ENCODE peak calls at places on chromosomes 1 and 21, in five cellular contexts. N is bronchial epithelial cell, C is psoas muscle, U is foreskin fibroblast, Y is cardiac fibroblast. R is an unnamed sample.

GRCh38 chr1:240107058-240107684 is 15.5 kb downstream of the FMN2 start:
- DNase-seq in N (no peak), C (no peak), U (peak; percentile 69), Y (no peak), R (peak; percentile 43)

GRCh38 chr1:37656881-37657280 is 22.2 kb upstream of the RSPO1 start:
- DNase-seq in N (no peak), C (no peak), U (no peak), Y (no peak), R (no peak)

GRCh38 chr1:114122891-114123621 is 30.6 kb downstream of the SYT6 start:
- DNase-seq in N (peak; percentile 82), C (no peak), U (peak; percentile 71), Y (peak; percentile 3), R (peak; percentile 7)

GRCh38 chr1:31970873-31971272 is 32.7 kb upstream of the PTP4A2 start:
- DNase-seq in N (no peak), C (no peak), U (no peak), Y (no peak), R (no peak)

GRCh38 chr1:113804421-113805255 is 7.6 kb downstream of the RSBN1 start:
- DNase-seq in N (peak; percentile 84), C (no peak), U (peak; percentile 80), Y (peak; percentile 88), R (no peak)

GRCh38 chr1:179706339-179706941 is 36.7 kb upstream of the FAM163A start:
- DNase-seq in N (peak; percentile 47), C (peak; percentile 46), U (peak; percentile 80), Y (peak; percentile 83), R (peak; percentile 47)

GRCh38 chr1:31523769-31524168 is 52.5 kb upstream of the TINAGL1 start:
- DNase-seq in N (peak; percentile 53), C (peak; percentile 54), U (peak; percentile 29), Y (no peak), R (no peak)

GRCh38 chr1:244435562-244436205 is 16.0 kb downstream of the ADSS2 start:
- DNase-seq in N (peak; percentile 68), C (no peak), U (peak; percentile 76), Y (peak; percentile 44), R (no peak)

GRCh38 chr1:226100436-226101347 is 38.2 kb downstream of the H3-3A start:
- DNase-seq in N (peak; percentile 95), C (no peak), U (peak; percentile 44), Y (peak; percentile 60), R (no peak)

GRCh38 chr1:50458507-50458906 is 35.3 kb upstream of the DMRTA2 start:
- DNase-seq in N (no peak), C (no peak), U (no peak), Y (no peak), R (no peak)

GRCh38 chr1:44532567-44532944 is 127.5 kb downstream of the RNF220 start:
- DNase-seq in N (no peak), C (no peak), U (no peak), Y (no peak), R (no peak)

GRCh38 chr1:15282810-15283474 is 35.9 kb downstream of the FHAD1 start:
- DNase-seq in N (peak; percentile 47), C (no peak), U (no peak), Y (no peak), R (no peak)

GRCh38 chr1:52727114-52727586 is 897 bp downstream of the ZYG11B start:
- DNase-seq in N (no peak), C (no peak), U (peak; percentile 40), Y (no peak), R (no peak)

GRCh38 chr1:28249013-28249870 is 10.1 kb upstream of the SESN2 start:
- DNase-seq in N (peak; percentile 89), C (peak; percentile 90), U (peak; percentile 90), Y (peak; percentile 76), R (no peak)

GRCh38 chr1:9849691-9850441 is 26.1 kb upstream of the CLSTN1 start:
- DNase-seq in N (no peak), C (no peak), U (no peak), Y (no peak), R (no peak)

GRCh38 chr1:90045853-90046563 is 51.1 kb downstream of the ZNF326 start:
- DNase-seq in N (peak; percentile 18), C (no peak), U (peak; percentile 55), Y (peak; percentile 31), R (no peak)

GRCh38 chr1:52403566-52404115 is 582 bp downstream of the ORC1 start:
- DNase-seq in N (peak; percentile 87), C (no peak), U (peak; percentile 88), Y (peak; percentile 71), R (peak; percentile 46)

GRCh38 chr1:15007842-15008241 is 145.7 kb upstream of the TMEM51 start:
- DNase-seq in N (no peak), C (peak; percentile 64), U (no peak), Y (no peak), R (no peak)

GRCh38 chr21:43298546-43299440 is 128.1 kb downstream of the SIK1 start:
- DNase-seq in N (no peak), C (peak; percentile 41), U (no peak), Y (no peak), R (no peak)

GRCh38 chr1:162753998-162754585 is 36.4 kb upstream of the HSD17B7 start:
- DNase-seq in N (peak; percentile 12), C (no peak), U (peak; percentile 45), Y (no peak), R (no peak)

GRCh38 chr1:32126770-32127169 is 18.9 kb downstream of the KPNA6 start:
- DNase-seq in N (no peak), C (no peak), U (no peak), Y (no peak), R (no peak)

GRCh38 chr21:41895643-41896493 is 16.7 kb upstream of the PRDM15 start:
- DNase-seq in N (no peak), C (no peak), U (no peak), Y (no peak), R (no peak)

GRCh38 chr1:241213147-241213546 is 143.9 kb downstream of the RGS7 start:
- DNase-seq in N (peak; percentile 38), C (no peak), U (peak; percentile 10), Y (no peak), R (no peak)

GRCh38 chr1:229448845-229449244 is 15.0 kb upstream of the ACTA1 start:
- DNase-seq in N (no peak), C (no peak), U (no peak), Y (no peak), R (no peak)

GRCh38 chr21:33640697-33641338 is 723 bp downstream of the CRYZL1 start:
- DNase-seq in N (peak; percentile 28), C (no peak), U (peak; percentile 48), Y (peak; percentile 26), R (no peak)

GRCh38 chr1:4756184-4756504 is 101.7 kb downstream of the AJAP1 start:
- DNase-seq in N (no peak), C (no peak), U (no peak), Y (no peak), R (no peak)

GRCh38 chr1:205484985-205485967 is 19.2 kb upstream of the CDK18 start:
- DNase-seq in N (peak; percentile 56), C (peak; percentile 65), U (peak; percentile 83), Y (peak; percentile 79), R (peak; percentile 30)

GRCh38 chr1:30179942-30180543 is 543.3 kb downstream of the MATN1 start:
- DNase-seq in N (no peak), C (no peak), U (no peak), Y (no peak), R (no peak)

GRCh38 chr1:33118274-33118673 is 37.3 kb downstream of the AZIN2 start:
- DNase-seq in N (no peak), C (no peak), U (no peak), Y (no peak), R (no peak)

GRCh38 chr1:21121764-21122471 is 54.8 kb downstream of the EIF4G3 start:
- DNase-seq in N (no peak), C (no peak), U (no peak), Y (no peak), R (no peak)

GRCh38 chr1:6287029-6287428 is 26.1 kb upstream of the GPR153 start:
- DNase-seq in N (no peak), C (no peak), U (no peak), Y (no peak), R (no peak)

GRCh38 chr1:89908294-89908992 is 86.5 kb upstream of the ZNF326 start:
- DNase-seq in N (peak; percentile 18), C (no peak), U (no peak), Y (no peak), R (no peak)

GRCh38 chr21:39087238-39087975 is 95.8 kb downstream of the PSMG1 start:
- DNase-seq in N (no peak), C (peak; percentile 94), U (peak; percentile 26), Y (no peak), R (no peak)

GRCh38 chr1:173666646-173667045 is 3.0 kb downstream of the ANKRD45 start:
- DNase-seq in N (peak; percentile 79), C (no peak), U (peak; percentile 85), Y (no peak), R (no peak)

GRCh38 chr1:107405241-107405640 is 264.4 kb downstream of the NTNG1 start:
- DNase-seq in N (peak; percentile 34), C (no peak), U (peak; percentile 78), Y (peak; percentile 0), R (peak; percentile 2)

GRCh38 chr21:45295576-45296365 is 8.1 kb upstream of the POFUT2 start:
- DNase-seq in N (no peak), C (no peak), U (peak; percentile 88), Y (peak; percentile 59), R (no peak)

DNA sequence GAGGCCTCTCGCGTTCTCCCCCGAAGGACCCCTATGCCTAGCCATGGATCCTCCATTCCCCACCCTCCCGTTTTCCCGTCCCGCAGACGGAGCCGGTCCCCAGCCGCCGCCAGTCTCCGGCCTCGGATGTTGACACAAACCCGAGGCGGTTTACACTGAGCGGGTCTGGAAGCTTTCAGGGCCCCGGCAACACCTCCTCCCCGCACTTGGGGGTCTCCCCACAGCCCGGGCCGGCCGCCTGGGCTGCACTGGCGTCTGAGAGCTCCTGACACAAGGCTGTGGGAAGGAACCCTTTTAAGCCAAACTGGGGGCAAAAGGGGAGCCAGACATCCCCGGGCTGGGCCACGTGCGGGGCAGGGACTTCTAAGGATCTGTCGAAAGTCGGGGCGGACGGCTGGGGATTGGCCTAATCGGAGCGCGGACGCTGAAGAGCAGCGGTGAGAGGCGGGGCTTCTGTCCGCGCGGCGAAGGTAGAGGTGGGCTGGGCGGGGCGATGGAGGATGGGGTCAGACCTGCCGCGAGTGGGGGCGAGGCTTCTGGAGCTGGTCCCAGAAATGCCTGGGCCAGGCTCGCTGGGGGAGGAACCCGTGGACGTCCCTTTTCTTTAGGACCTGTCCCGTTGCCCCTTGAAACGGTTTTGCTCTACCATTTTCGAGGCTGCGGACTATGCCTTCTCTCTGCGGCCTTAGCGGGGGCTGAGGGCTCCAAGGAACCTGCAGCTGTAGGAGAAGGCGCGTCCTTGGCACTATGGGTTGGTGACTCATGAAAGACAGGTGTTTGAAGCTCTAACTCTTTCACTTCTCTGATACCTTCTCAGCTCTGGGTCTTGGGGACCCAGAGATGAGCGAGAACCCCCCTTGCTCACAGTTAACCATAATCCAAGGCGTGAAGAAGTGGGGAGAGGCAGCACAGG is 1.2 kb upstream of the HPCAL4 start:
- DNase-seq in N (no peak), C (no peak), U (peak; percentile 12), Y (no peak), R (no peak)
- H3K4me3 ChIP-seq in N (no peak overlapping the region), C (peak overlapping the region; percentile 53), U (no peak overlapping the region), Y (no peak overlapping the region), R (no peak overlapping the region)

GRCh38 chr1:109493227-109493626 is 667 bp upstream of the CYB561D1 start:
- DNase-seq in N (no peak), C (no peak), U (peak; percentile 34), Y (no peak), R (no peak)
- H3K4me3 ChIP-seq in N (no peak overlapping the region), C (no peak overlapping the region), U (peak overlapping the region; percentile 94), Y (no peak overlapping the region), R (peak overlapping the region; percentile 70)

GRCh38 chr1:66183386-66183785 is 350.6 kb upstream of the SGIP1 start:
- DNase-seq in N (no peak), C (no peak), U (no peak), Y (no peak), R (no peak)
- H3K4me3 ChIP-seq in N (no peak overlapping the region), C (no peak overlapping the region), U (no peak overlapping the region), Y (no peak overlapping the region), R (no peak overlapping the region)

GRCh38 chr1:237012361-237012760 is 8.1 kb upstream of the MT1HL1 start:
- DNase-seq in N (no peak), C (no peak), U (no peak), Y (no peak), R (no peak)
- H3K4me3 ChIP-seq in N (no peak overlapping the region), C (no peak overlapping the region), U (no peak overlapping the region), Y (no peak overlapping the region), R (no peak overlapping the region)